ENCODE peak calls at places on chromosomes 3 and 15, in four cellular contexts. O, F, N and D are unnamed samples.

GRCh38 chr3:67357610-67358458 is 296.6 kb downstream of the SUCLG2 start:
- DNase-seq in F (no peak), O (no peak), N (no peak), D (no peak)

GRCh38 chr15:81356252-81356651 is 17.8 kb downstream of the TMC3 start:
- DNase-seq in N (no peak), O (no peak), F (no peak), D (no peak)

GRCh38 chr3:179961081-179962078 is 75.4 kb downstream of the PEX5L start:
- DNase-seq in N (no peak), O (no peak), F (peak), D (no peak)

GRCh38 chr3:143307613-143308183 is 188.1 kb downstream of the CHST2 start:
- DNase-seq in N (peak), F (peak), O (no peak), D (no peak)

GRCh38 chr3:107966261-107966660 is 124.6 kb downstream of the CD47 start:
- DNase-seq in F (no peak), O (no peak), N (no peak), D (no peak)

GRCh38 chr3:16543242-16543864 is 29.9 kb upstream of the RFTN1 start:
- DNase-seq in O (no peak), N (no peak), F (no peak), D (no peak)

GRCh38 chr3:23004971-23005370 is 198.2 kb upstream of the UBE2E2 start:
- DNase-seq in N (no peak), F (no peak), O (no peak), D (no peak)

GRCh38 chr3:16478516-16478915 is 35.0 kb downstream of the RFTN1 start:
- DNase-seq in O (no peak), N (no peak), F (no peak), D (no peak)

GRCh38 chr3:118889691-118890090 is 145.0 kb downstream of the IGSF11 start:
- DNase-seq in F (no peak), O (no peak), N (no peak), D (no peak)

GRCh38 chr3:127213381-127213918 is 20.5 kb downstream of the PRR23E start:
- DNase-seq in F (no peak), O (no peak), N (no peak), D (no peak)

GRCh38 chr3:4633078-4634004 is 140.2 kb downstream of the ITPR1 start:
- DNase-seq in F (peak), N (peak), O (no peak), D (peak)

GRCh38 chr3:33075996-33076395 is 20.9 kb downstream of the GLB1 start:
- DNase-seq in O (no peak), F (no peak), N (no peak), D (no peak)

GRCh38 chr3:195777975-195778374 is 33.8 kb downstream of the MUC4 start:
- DNase-seq in F (no peak), O (no peak), N (no peak), D (no peak)

GRCh38 chr3:131328739-131329138 is 52.8 kb upstream of the NUDT16 start:
- DNase-seq in F (no peak), N (no peak), O (no peak), D (no peak)

GRCh38 chr3:118204052-118204451 is 830.6 kb downstream of the IGSF11 start:
- DNase-seq in F (no peak), N (no peak), O (no peak), D (no peak)

GRCh38 chr3:17670749-17671148 is 71.7 kb downstream of the TBC1D5 start:
- DNase-seq in N (no peak), O (no peak), F (no peak), D (no peak)

GRCh38 chr3:59192473-59192872 is 142.6 kb upstream of the CFAP20DC start:
- DNase-seq in N (no peak), O (no peak), F (no peak), D (no peak)

GRCh38 chr3:51934991-51935885 is 6.5 kb downstream of the RRP9 start:
- DNase-seq in F (no peak), N (no peak), O (no peak), D (no peak)

GRCh38 chr15:72118400-72118978 is at the start of gene SENP8:
- DNase-seq in N (peak), F (no peak), O (no peak), D (peak)

GRCh38 chr3:15049584-15049983 is 15.5 kb downstream of the MRPS25 start:
- DNase-seq in O (no peak), F (no peak), N (no peak), D (no peak)

GRCh38 chr3:15053541-15053940 is 11.6 kb downstream of the MRPS25 start:
- DNase-seq in O (no peak), F (no peak), N (no peak), D (no peak)

GRCh38 chr3:15050405-15051092 is 14.6 kb downstream of the MRPS25 start:
- DNase-seq in O (no peak), F (peak), N (no peak), D (peak)

GRCh38 chr3:15052335-15053242 is 12.5 kb downstream of the MRPS25 start:
- DNase-seq in F (no peak), O (no peak), N (peak), D (no peak)

GRCh38 chr3:15051531-15051930 is 13.6 kb downstream of the MRPS25 start:
- DNase-seq in F (no peak), N (peak), O (no peak), D (peak)
- TF ChIP-seq SPI1 in F (no peak), N (no peak), O (no peak), D (no peak)

GRCh38 chr3:123618076-123618703 is 33.3 kb upstream of the HACD2 start:
- DNase-seq in N (no peak), O (peak), F (no peak), D (no peak)

GRCh38 chr3:123616593-123616992 is 31.7 kb upstream of the HACD2 start:
- DNase-seq in O (no peak), F (no peak), N (no peak), D (no peak)

GRCh38 chr3:123621510-123622189 is 36.8 kb upstream of the HACD2 start:
- DNase-seq in N (no peak), O (no peak), F (no peak), D (no peak)

GRCh38 chr3:123620338-123620737 is 35.5 kb upstream of the HACD2 start:
- DNase-seq in N (no peak), O (no peak), F (no peak), D (no peak)

DNA sequence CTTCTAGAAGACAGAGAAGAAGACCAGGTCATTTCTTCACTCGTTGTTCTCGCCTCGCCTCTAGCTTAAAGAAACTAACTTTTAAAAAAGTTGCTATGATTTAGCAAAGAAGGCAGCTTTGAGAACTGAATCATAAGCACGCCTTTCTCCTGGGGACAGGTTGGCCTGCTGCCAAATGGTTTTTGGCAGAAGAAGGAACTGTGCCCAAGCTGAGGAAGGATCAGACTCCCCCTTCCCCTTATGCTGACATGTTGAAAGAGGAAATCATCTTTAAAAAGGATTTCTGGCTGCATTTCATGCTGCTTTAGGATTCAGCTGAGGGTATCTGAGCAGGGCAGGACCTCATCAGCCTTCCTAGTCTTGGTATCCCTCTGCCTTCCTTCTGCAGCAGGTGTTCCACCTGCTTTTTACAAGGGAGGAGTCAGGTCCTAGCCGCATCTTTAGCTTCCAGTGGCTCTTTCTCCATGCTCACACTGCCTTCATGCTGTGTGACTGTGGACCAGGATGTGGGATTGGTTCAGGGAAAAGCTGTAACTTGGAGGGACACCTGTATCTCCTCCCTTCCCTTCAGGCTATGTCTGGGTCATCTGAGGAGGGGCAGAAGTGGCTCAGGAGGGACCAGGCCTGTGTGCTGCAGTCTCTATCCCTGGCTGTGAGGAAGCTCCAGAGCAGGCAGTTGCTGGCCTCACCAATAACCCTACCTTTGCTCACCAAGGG is 34.1 kb upstream of the HACD2 start:
- DNase-seq in N (no peak), F (no peak), O (peak), D (no peak)
- TF ChIP-seq SPI1 in N (peak), F (peak), O (peak), D (no peak)

GRCh38 chr15:101294731-101295606 is at the start of gene SNRPA1:
- DNase-seq in N (peak), O (peak), F (peak), D (peak)

GRCh38 chr15:101283931-101284330 is 6.6 kb upstream of the SELENOS start:
- DNase-seq in O (no peak), N (no peak), F (no peak), D (no peak)

GRCh38 chr15:101293122-101293521 is 1.9 kb downstream of the SNRPA1 start:
- DNase-seq in N (no peak), O (no peak), F (no peak), D (no peak)

GRCh38 chr15:101286471-101287114 is 8.5 kb downstream of the SNRPA1 start:
- DNase-seq in O (no peak), N (no peak), F (no peak), D (no peak)

DNA sequence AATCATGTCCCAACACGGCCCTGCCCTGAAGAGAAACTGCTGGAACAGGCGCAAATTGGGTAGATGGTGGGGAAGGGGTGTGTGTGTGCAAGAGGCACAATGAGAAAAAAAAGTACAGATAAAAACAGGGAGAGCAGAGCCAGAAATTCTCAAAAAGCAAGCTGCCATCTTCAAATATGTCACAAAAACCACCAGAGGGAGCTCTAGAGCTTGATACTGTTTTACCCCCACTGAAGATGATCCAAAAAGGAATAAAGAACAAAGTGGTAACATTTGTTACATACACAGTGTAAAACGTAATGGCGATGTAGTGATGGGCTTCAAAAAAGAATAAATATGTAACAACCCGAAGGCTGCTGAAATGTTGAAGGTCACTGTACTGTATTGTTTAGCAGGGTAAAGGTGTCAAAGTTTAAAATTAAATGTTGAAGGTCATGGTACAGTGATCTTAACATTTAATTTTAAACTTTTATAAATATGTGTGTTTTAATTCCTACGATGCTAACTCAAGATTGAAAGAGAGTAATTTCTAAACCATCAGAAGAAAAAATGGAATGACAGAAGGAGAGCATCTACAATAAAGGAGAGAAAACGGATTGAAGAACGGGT is 6.0 kb downstream of the SNRPA1 start:
- DNase-seq in N (peak), O (no peak), F (no peak), D (no peak)
- TF ChIP-seq SPI1 in N (no peak), O (no peak), F (no peak), D (no peak)

GRCh38 chr3:69833591-69833990 is 94.3 kb downstream of the MITF start:
- DNase-seq in N (no peak), F (no peak), O (no peak), D (no peak)

GRCh38 chr3:69831737-69832136 is 92.5 kb downstream of the MITF start:
- DNase-seq in O (no peak), F (no peak), N (no peak), D (no peak)

GRCh38 chr3:69827127-69827526 is 87.9 kb downstream of the MITF start:
- DNase-seq in N (no peak), F (no peak), O (no peak), D (no peak)

GRCh38 chr3:69828817-69829216 is 89.6 kb downstream of the MITF start:
- DNase-seq in F (no peak), N (no peak), O (no peak), D (no peak)

DNA sequence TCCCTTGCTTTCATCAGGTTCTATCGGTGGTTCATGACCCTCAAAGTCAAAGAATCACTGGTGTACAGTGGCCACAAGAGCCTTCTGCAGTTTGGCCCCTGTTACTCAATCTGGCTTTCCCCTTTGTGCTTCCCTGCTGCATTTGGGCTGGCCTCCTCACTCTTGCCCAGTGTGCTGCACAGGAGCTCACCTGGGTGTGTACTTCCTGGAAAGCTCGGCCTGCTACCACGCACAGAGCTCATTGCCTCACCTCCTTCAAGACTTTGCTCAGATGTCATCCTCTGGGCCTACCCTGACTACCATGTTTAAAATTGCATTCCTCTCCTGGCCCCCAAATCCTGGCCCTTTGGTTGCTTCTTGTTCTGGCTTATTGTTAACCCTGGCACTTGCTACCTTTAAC is 90.9 kb downstream of the MITF start:
- DNase-seq in O (no peak), N (no peak), F (no peak), D (no peak)
- TF ChIP-seq SPI1 in O (no peak), N (no peak), F (no peak), D (no peak)

GRCh38 chr3:39190281-39191025 is 1.9 kb downstream of the XIRP1 start:
- DNase-seq in N (no peak), F (no peak), O (no peak), D (no peak)

GRCh38 chr3:39191773-39192172 is 622 bp downstream of the XIRP1 start:
- DNase-seq in N (no peak), F (no peak), O (no peak), D (no peak)

GRCh38 chr3:39193391-39193790 is 996 bp upstream of the XIRP1 start:
- DNase-seq in F (no peak), N (no peak), O (no peak), D (no peak)

GRCh38 chr3:39191103-39191502 is 1.3 kb downstream of the XIRP1 start:
- DNase-seq in F (no peak), N (no peak), O (no peak), D (no peak)

DNA sequence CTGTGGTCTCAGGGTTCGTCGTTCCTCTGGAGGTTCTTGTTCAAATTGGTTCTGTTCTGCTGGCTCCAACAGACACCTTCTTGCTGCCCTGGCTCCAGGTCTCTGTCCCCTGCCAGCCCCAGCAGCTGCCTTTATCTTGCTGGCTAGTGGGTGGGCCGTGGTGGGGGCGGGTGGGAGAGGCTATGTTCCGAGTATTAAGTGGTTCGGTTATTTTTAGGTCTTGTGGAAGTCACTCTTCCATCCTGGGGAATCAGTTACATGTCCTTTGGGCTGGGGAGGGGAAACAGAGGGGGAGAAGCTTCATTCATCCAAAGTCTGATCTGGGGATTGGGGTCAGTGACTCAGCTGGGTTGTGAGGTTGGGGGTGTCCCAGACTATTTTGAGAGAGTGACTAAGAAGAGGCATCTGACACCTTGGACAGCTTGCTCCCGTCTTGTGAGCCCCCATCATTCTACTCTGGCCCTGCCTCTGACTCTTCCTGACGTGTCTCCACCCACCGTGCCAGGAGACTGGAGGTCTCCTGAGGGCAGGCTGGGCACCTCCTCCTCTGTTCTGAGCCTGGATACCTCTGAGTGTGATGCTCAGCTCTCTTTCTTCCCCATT is at the start of gene XIRP1:
- DNase-seq in N (no peak), O (no peak), F (no peak), D (no peak)
- TF ChIP-seq SPI1 in N (no peak), O (no peak), F (no peak), D (no peak)

GRCh38 chr15:69697913-69698312 is 245.3 kb downstream of the RPLP1 start:
- DNase-seq in F (no peak), N (no peak), O (peak), D (no peak)
- TF ChIP-seq SPI1 in F (no peak), N (no peak), O (peak), D (no peak)